ENCODE peak calls at places on chromosomes 4 and X, in nine cellular contexts. Z is naive thymus-derived CD4-positive, alpha-beta T cell; J is lower lobe of right lung; N is H7; L is left ventricle myocardium inferior; Y is HCT116; D is CD4-positive, CD25-positive, alpha-beta regulatory T cell; A is sigmoid colon; U is breast epithelium. F is an unnamed sample.

GRCh38 chrX:9285342-9285771 is 179.5 kb upstream of the TBL1X start:
- DNase-seq in U (no peak), J (no peak), N (no peak), Z (no peak), L (no peak), A (no peak), Y (no peak), D (peak; percentile 59), F (no peak)

GRCh38 chr4:144547678-144548298 is 98.2 kb upstream of the HHIP start:
- DNase-seq in D (no peak), Z (no peak), J (no peak), L (no peak), N (no peak), U (no peak), Y (no peak), A (no peak), F (no peak)

GRCh38 chr4:102317459-102317858 is 27.8 kb downstream of the SLC39A8 start:
- DNase-seq in Y (no peak), J (no peak), N (no peak), A (no peak), D (no peak), L (no peak), Z (no peak), U (no peak), F (no peak)

GRCh38 chr4:186621959-186622553 is 66.7 kb upstream of the MTNR1A start:
- DNase-seq in J (no peak), N (no peak), U (no peak), Y (no peak), A (no peak), L (no peak), D (no peak), Z (no peak), F (no peak)

GRCh38 chr4:185254434-185254833 is 45.0 kb downstream of the SNX25 start:
- DNase-seq in L (no peak), J (no peak), N (no peak), A (no peak), U (no peak), Z (peak; percentile 66), Y (no peak), D (peak; percentile 45), F (peak; percentile 10)

GRCh38 chrX:7219153-7219705 is 71.3 kb upstream of the PUDP start:
- DNase-seq in Z (no peak), A (no peak), Y (no peak), L (no peak), D (no peak), J (no peak), U (no peak), N (no peak), F (no peak)

GRCh38 chrX:154596290-154596929 is 11.5 kb downstream of the CTAG1A start:
- DNase-seq in A (no peak), Z (no peak), J (no peak), U (no peak), Y (no peak), D (no peak), N (peak; percentile 84), L (no peak), F (peak; percentile 52)

GRCh38 chr4:127012549-127012948 is 620.2 kb upstream of the INTU start:
- DNase-seq in L (no peak), Z (no peak), A (no peak), Y (no peak), D (no peak), N (no peak), J (no peak), U (no peak), F (no peak)

GRCh38 chrX:115561605-115562491 is 874 bp downstream of the PLS3 start:
- DNase-seq in Y (no peak), N (peak; percentile 85), A (peak; percentile 78), U (no peak), Z (no peak), L (peak; percentile 44), J (peak; percentile 66), D (no peak), F (no peak)

GRCh38 chr4:139281212-139281611 is 1.2 kb upstream of the MGARP start:
- DNase-seq in Y (no peak), N (peak; percentile 38), J (no peak), U (no peak), A (no peak), Z (no peak), L (no peak), D (no peak), F (no peak)

GRCh38 chr4:181827246-181827645 is 416.0 kb upstream of the TENM3 start:
- DNase-seq in D (no peak), L (no peak), U (no peak), N (no peak), A (no peak), Y (no peak), Z (no peak), J (no peak), F (no peak)

GRCh38 chr4:73608677-73609594 is 11.3 kb downstream of the RASSF6 start:
- DNase-seq in J (no peak), Z (no peak), L (no peak), D (no peak), N (no peak), Y (no peak), U (no peak), A (no peak), F (no peak)

GRCh38 chr4:184408021-184408710 is 66.2 kb downstream of the IRF2 start:
- DNase-seq in N (no peak), A (no peak), Z (no peak), Y (no peak), U (no peak), J (no peak), L (no peak), D (no peak), F (no peak)

GRCh38 chr4:173486714-173487392 is 43.2 kb downstream of the HAND2 start:
- DNase-seq in L (peak; percentile 42), U (no peak), J (no peak), A (no peak), D (no peak), N (no peak), Y (no peak), Z (no peak), F (no peak)

DNA sequence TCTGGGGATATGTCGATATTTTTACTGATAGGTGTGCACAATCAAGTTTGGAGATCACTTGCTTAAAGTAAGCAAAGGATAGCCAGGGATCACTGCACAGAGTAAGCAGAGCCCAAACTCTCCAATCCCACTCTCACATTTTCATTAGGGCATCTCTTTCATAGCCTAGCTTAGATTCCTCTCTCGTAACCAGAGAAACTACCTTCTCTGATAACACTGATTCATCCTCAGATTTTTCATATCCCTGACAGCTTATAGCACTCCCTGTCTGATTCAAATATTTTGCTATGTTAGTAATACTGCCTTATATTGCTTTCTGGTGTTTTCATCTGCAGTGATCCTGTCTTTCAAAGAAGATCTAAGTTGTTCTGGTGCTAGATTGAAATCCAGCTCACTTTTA is 123.7 kb downstream of the CBLL2 start:
- DNase-seq in Y (no peak), L (no peak), J (no peak), N (no peak), A (no peak), Z (no peak), D (no peak), U (no peak), F (no peak)
- H3K4me3 ChIP-seq in Y (no peak overlapping the region), L (no peak overlapping the region), J (no peak overlapping the region), N (no peak overlapping the region), A (no peak overlapping the region), Z (no peak overlapping the region), D (no peak overlapping the region), U (no peak overlapping the region), F (no peak overlapping the region)

GRCh38 chr4:168569909-168570276 is 73.0 kb downstream of the PALLD start:
- DNase-seq in U (no peak), D (no peak), Y (no peak), Z (no peak), A (no peak), L (no peak), N (no peak), J (no peak), F (no peak)
- H3K4me3 ChIP-seq in U (peak overlapping the region; percentile 1), D (no peak overlapping the region), Y (peak overlapping the region; percentile 61), Z (no peak overlapping the region), A (peak overlapping the region; percentile 19), L (peak overlapping the region; percentile 7), N (no peak overlapping the region), J (no peak overlapping the region), F (no peak overlapping the region)

GRCh38 chrX:39897741-39898097 is 200.0 kb downstream of the BCOR start:
- DNase-seq in U (no peak), Y (no peak), Z (no peak), A (no peak), N (no peak), J (no peak), D (no peak), L (no peak), F (no peak)

GRCh38 chrX:39899059-39899458 is 198.7 kb downstream of the BCOR start:
- DNase-seq in N (no peak), Z (no peak), Y (no peak), D (no peak), J (no peak), U (no peak), L (no peak), A (no peak), F (no peak)

GRCh38 chrX:39900788-39901170 is 197.0 kb downstream of the BCOR start:
- DNase-seq in J (no peak), N (peak; percentile 74), A (no peak), Y (no peak), D (no peak), U (no peak), Z (no peak), L (no peak), F (no peak)

GRCh38 chrX:39898147-39898546 is 199.6 kb downstream of the BCOR start:
- DNase-seq in J (no peak), L (no peak), N (no peak), A (no peak), D (no peak), Y (no peak), U (no peak), Z (no peak), F (no peak)

GRCh38 chrX:39899876-39900787 is 197.6 kb downstream of the BCOR start:
- DNase-seq in L (no peak), U (no peak), Z (no peak), Y (no peak), D (no peak), N (no peak), J (no peak), A (no peak), F (no peak)
- H3K4me3 ChIP-seq in L (peak overlapping the region; percentile 6), U (peak overlapping the region; percentile 35), Z (no peak overlapping the region), Y (no peak overlapping the region), D (no peak overlapping the region), N (no peak overlapping the region), J (no peak overlapping the region), A (no peak overlapping the region), F (no peak overlapping the region)

DNA sequence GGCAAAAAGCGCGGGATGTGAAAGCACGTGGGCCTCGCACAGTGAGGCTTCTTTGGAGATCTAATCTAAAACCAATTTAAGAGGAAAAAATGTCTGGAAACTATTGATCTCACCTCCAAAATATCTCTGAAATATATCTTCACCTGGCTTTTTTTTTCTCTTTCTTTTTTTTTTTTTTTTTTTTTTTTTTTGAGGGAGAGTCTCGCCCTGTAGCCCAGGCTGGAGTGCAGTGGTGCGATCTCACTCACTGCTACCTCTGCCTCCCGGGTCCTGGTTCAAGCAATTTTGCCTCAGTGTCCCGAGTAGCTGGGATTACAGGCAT is 383 bp upstream of the ZMAT1 start:
- DNase-seq in J (no peak), N (no peak), Z (no peak), A (no peak), U (no peak), D (no peak), Y (no peak), L (no peak), F (no peak)
- H3K4me3 ChIP-seq in J (peak overlapping the region; percentile 62), N (no peak overlapping the region), Z (no peak overlapping the region), A (peak overlapping the region; percentile 84), U (peak overlapping the region; percentile 80), D (peak overlapping the region; percentile 26), Y (no peak overlapping the region), L (peak overlapping the region; percentile 83), F (peak overlapping the region; percentile 57)

F was measured in Jurkat, Clone E6-1.